ENCODE peak calls at places on chromosomes 4 and X, in four cellular contexts. One of them, this sample, is unnamed.

GRCh38 chr4:38266616-38267015 is 306.4 kb downstream of the PTTG2 start:
- DNase-seq in astrocyte: peak
- DNase-seq in neural progenitor cell: no peak
- DNase-seq in MM.1S: no peak
- DNase-seq in this sample: no peak

GRCh38 chr4:86554641-86555040 is 39.5 kb upstream of the PTPN13 start:
- DNase-seq in astrocyte: no peak
- DNase-seq in neural progenitor cell: no peak
- DNase-seq in MM.1S: no peak
- DNase-seq in this sample: no peak

GRCh38 chr4:41600243-41600642 is 62.3 kb downstream of the LIMCH1 start:
- DNase-seq in astrocyte: peak
- DNase-seq in neural progenitor cell: no peak
- DNase-seq in MM.1S: no peak
- DNase-seq in this sample: no peak

GRCh38 chrX:12970691-12971202 is 4.2 kb upstream of the TMSB4X start:
- DNase-seq in astrocyte: peak
- DNase-seq in neural progenitor cell: peak
- DNase-seq in MM.1S: no peak
- DNase-seq in this sample: peak

GRCh38 chrX:82813671-82814078 is 694.4 kb upstream of the POU3F4 start:
- DNase-seq in astrocyte: peak
- DNase-seq in neural progenitor cell: no peak
- DNase-seq in MM.1S: no peak
- DNase-seq in this sample: no peak

GRCh38 chr4:188037003-188037713 is 41.6 kb downstream of the ZFP42 start:
- DNase-seq in astrocyte: no peak
- DNase-seq in neural progenitor cell: no peak
- DNase-seq in MM.1S: no peak
- DNase-seq in this sample: no peak

GRCh38 chrX:30275498-30275897 is 28.6 kb downstream of the MAGEB1 start:
- DNase-seq in astrocyte: no peak
- DNase-seq in neural progenitor cell: peak
- DNase-seq in MM.1S: no peak
- DNase-seq in this sample: no peak

GRCh38 chr4:47484169-47484568 is 906 bp upstream of the ATP10D start:
- DNase-seq in astrocyte: no peak
- DNase-seq in neural progenitor cell: no peak
- DNase-seq in MM.1S: no peak
- DNase-seq in this sample: no peak

GRCh38 chr4:176034498-176034897 is 31.1 kb upstream of the WDR17 start:
- DNase-seq in astrocyte: peak
- DNase-seq in neural progenitor cell: peak
- DNase-seq in MM.1S: peak
- DNase-seq in this sample: no peak

GRCh38 chr4:102632236-102632635 is 128.5 kb downstream of the MANBA start:
- DNase-seq in astrocyte: no peak
- DNase-seq in neural progenitor cell: no peak
- DNase-seq in MM.1S: no peak
- DNase-seq in this sample: no peak

GRCh38 chr4:152686452-152687013 is 6.7 kb upstream of the TMEM154 start:
- DNase-seq in astrocyte: no peak
- DNase-seq in neural progenitor cell: no peak
- DNase-seq in MM.1S: no peak
- DNase-seq in this sample: no peak

GRCh38 chr4:146949559-146949958 is 3.9 kb upstream of the TTC29 start:
- DNase-seq in astrocyte: no peak
- DNase-seq in neural progenitor cell: peak
- DNase-seq in MM.1S: no peak
- DNase-seq in this sample: no peak

GRCh38 chr4:48939785-48940184 is 33.2 kb upstream of the OCIAD2 start:
- DNase-seq in astrocyte: peak
- DNase-seq in neural progenitor cell: no peak
- DNase-seq in MM.1S: no peak
- DNase-seq in this sample: no peak

GRCh38 chr4:169416997-169417396 is 146.2 kb upstream of the SH3RF1 start:
- DNase-seq in astrocyte: peak
- DNase-seq in neural progenitor cell: no peak
- DNase-seq in MM.1S: no peak
- DNase-seq in this sample: no peak

GRCh38 chr4:56863441-56864129 is 42.1 kb upstream of the SPINK2 start:
- DNase-seq in astrocyte: peak
- DNase-seq in neural progenitor cell: no peak
- DNase-seq in MM.1S: no peak
- DNase-seq in this sample: no peak

GRCh38 chrX:17563076-17563475 is 174.2 kb upstream of the SCML1 start:
- DNase-seq in astrocyte: no peak
- DNase-seq in neural progenitor cell: no peak
- DNase-seq in MM.1S: no peak
- DNase-seq in this sample: no peak

DNA sequence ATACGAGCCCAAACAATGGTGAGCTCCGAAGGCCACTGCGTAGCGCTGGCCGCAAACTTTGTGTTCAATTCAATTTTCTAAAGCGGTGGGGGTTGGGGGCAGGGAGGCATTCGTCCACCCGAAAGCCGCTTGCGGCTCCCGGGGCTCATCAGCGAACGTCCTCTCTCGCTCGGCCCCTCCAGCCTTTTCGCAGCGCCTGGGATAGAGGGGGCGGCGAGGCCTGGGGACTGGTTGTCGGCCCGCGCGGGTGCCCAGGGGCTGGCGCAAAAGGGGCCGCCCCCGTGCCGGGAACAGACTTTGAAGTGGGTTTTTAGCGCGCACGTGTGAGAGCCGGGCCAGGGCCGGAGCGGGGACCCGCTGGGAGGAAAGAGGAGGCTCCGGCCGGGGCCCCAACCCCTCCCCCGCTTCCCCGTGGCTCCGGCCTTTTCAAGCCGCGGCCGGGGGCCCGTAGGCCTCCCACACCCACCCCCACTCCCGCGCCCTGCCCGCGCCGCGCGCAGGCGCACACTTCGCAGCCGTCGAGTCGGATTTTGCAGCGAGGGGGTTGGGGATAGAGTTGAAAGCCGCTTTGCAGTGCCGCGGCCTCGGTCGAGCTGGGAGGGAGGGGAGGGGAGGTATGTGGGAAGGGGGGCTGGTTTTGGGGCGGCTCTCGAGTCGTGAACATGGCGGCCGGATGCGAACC is 8.3 kb downstream of the ZIC3 start:
- DNase-seq in astrocyte: no peak
- DNase-seq in neural progenitor cell: peak
- DNase-seq in MM.1S: no peak
- DNase-seq in this sample: no peak
- TF ChIP-seq EZH2 in astrocyte: no peak
- TF ChIP-seq EZH2 in neural progenitor cell: no peak
- TF ChIP-seq EZH2 in MM.1S: no peak
- TF ChIP-seq EZH2 in this sample: no peak

DNA sequence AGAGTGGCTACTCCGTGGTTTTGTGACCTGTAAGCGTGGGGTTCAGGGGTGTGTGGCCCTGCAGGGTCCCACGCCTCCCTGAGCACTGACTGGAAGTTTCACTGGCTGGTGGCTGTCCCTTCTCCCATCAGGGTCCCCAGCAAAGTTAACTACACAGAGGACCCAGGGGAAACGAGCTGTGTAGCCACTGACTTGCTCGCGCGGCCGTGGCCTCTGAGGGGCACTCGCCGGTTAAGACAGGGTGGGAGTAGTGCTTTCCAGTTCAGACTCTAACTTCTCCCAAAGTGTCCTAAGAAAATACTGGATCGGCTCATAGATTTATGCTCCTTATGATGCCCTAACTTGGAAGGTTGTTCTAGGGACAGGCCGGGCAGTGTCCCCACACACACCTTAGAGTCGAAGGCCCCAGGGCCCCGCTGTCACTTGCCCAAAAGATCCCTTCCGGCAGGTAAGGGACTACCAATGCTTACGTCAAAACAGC is 28.2 kb downstream of the NELFA start:
- DNase-seq in astrocyte: no peak
- DNase-seq in neural progenitor cell: no peak
- DNase-seq in MM.1S: no peak
- DNase-seq in this sample: no peak
- H3K27ac ChIP-seq in astrocyte: no peak
- H3K27ac ChIP-seq in neural progenitor cell: peak
- H3K27ac ChIP-seq in MM.1S: no peak
- H3K27ac ChIP-seq in this sample: no peak

GRCh38 chr4:174540175-174540574 is 17.9 kb upstream of the HPGD start:
- DNase-seq in astrocyte: no peak
- DNase-seq in neural progenitor cell: no peak
- DNase-seq in MM.1S: no peak
- DNase-seq in this sample: no peak

GRCh38 chr4:174538876-174539250 is 16.6 kb upstream of the HPGD start:
- DNase-seq in astrocyte: no peak
- DNase-seq in neural progenitor cell: no peak
- DNase-seq in MM.1S: no peak
- DNase-seq in this sample: no peak

GRCh38 chr4:174538123-174538875 is 16.0 kb upstream of the HPGD start:
- DNase-seq in astrocyte: no peak
- DNase-seq in neural progenitor cell: no peak
- DNase-seq in MM.1S: no peak
- DNase-seq in this sample: no peak

GRCh38 chr4:174537634-174538033 is 15.3 kb upstream of the HPGD start:
- DNase-seq in astrocyte: no peak
- DNase-seq in neural progenitor cell: no peak
- DNase-seq in MM.1S: no peak
- DNase-seq in this sample: no peak

GRCh38 chr4:174539571-174539970 is 17.3 kb upstream of the HPGD start:
- DNase-seq in astrocyte: no peak
- DNase-seq in neural progenitor cell: no peak
- DNase-seq in MM.1S: no peak
- DNase-seq in this sample: no peak
- TF ChIP-seq EZH2 in astrocyte: no peak
- TF ChIP-seq EZH2 in neural progenitor cell: no peak
- TF ChIP-seq EZH2 in MM.1S: no peak
- TF ChIP-seq EZH2 in this sample: no peak

GRCh38 chr4:111754003-111754402 is 391.3 kb upstream of the FAM241A start:
- DNase-seq in astrocyte: no peak
- DNase-seq in neural progenitor cell: no peak
- DNase-seq in MM.1S: no peak
- DNase-seq in this sample: no peak
- H3K27ac ChIP-seq in astrocyte: no peak
- H3K27ac ChIP-seq in neural progenitor cell: no peak
- H3K27ac ChIP-seq in MM.1S: no peak
- H3K27ac ChIP-seq in this sample: no peak

GRCh38 chrX:118973389-118974087 is 880 bp upstream of the LONRF3 start:
- DNase-seq in astrocyte: no peak
- DNase-seq in neural progenitor cell: peak
- DNase-seq in MM.1S: no peak
- DNase-seq in this sample: no peak

GRCh38 chrX:118974908-118975671 is 672 bp downstream of the LONRF3 start:
- DNase-seq in astrocyte: no peak
- DNase-seq in neural progenitor cell: peak
- DNase-seq in MM.1S: peak
- DNase-seq in this sample: no peak

GRCh38 chrX:118975831-118976598 is 1.6 kb downstream of the LONRF3 start:
- DNase-seq in astrocyte: no peak
- DNase-seq in neural progenitor cell: peak
- DNase-seq in MM.1S: no peak
- DNase-seq in this sample: no peak

GRCh38 chrX:118976599-118977340 is 2.4 kb downstream of the LONRF3 start:
- DNase-seq in astrocyte: no peak
- DNase-seq in neural progenitor cell: no peak
- DNase-seq in MM.1S: no peak
- DNase-seq in this sample: no peak

DNA sequence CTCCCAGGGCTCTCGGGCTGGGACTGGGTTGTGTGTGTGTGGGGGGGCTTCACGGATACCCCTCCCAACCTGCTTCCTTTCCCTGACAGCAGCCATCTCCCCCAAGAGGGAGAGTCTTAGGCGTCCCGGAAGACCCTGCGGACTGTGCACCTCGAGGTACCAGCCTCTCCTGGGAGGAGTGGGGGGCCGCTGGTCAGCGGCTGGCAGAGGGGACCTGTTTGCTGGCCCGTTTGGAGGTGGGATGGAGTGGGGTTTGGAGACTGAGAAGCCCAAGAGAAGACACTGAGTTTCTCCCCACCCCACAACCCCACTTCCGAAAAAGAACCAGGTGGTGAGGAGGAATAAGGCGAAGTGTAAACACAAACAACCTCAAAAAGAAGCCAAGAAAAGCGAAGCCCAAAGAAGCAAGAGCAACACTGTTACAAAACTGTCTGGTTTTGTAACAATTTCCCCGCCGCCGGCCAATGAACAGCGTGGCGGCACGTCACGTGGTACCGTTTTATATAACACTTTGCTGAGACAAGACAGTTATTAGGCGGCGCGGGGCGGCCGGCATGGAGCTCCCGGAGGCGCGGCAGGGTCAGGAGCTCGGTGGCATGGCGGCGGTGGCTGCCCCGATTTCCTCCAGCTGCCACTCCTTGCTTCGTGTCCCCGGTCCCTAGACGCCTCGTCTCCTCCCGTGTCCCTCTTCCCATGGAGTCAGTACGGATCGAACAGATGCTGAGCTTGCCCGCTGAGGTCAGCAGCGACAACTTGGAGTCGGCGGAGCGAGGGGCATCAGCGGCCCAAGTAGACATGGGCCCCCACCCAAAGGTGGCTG is at the start of gene LONRF3:
- DNase-seq in astrocyte: peak
- DNase-seq in neural progenitor cell: peak
- DNase-seq in MM.1S: peak
- DNase-seq in this sample: no peak
- TF ChIP-seq EZH2 in astrocyte: peak
- TF ChIP-seq EZH2 in neural progenitor cell: peak
- TF ChIP-seq EZH2 in MM.1S: no peak
- TF ChIP-seq EZH2 in this sample: no peak

GRCh38 chr4:7786040-7786439 is 153.6 kb downstream of the AFAP1 start:
- DNase-seq in astrocyte: no peak
- DNase-seq in neural progenitor cell: no peak
- DNase-seq in MM.1S: no peak
- DNase-seq in this sample: no peak

GRCh38 chr4:7787067-7787466 is 152.6 kb downstream of the AFAP1 start:
- DNase-seq in astrocyte: no peak
- DNase-seq in neural progenitor cell: no peak
- DNase-seq in MM.1S: no peak
- DNase-seq in this sample: no peak

GRCh38 chr4:7785017-7785416 is 154.6 kb downstream of the AFAP1 start:
- DNase-seq in astrocyte: peak
- DNase-seq in neural progenitor cell: no peak
- DNase-seq in MM.1S: no peak
- DNase-seq in this sample: no peak

GRCh38 chr4:7787681-7788141 is 151.9 kb downstream of the AFAP1 start:
- DNase-seq in astrocyte: no peak
- DNase-seq in neural progenitor cell: no peak
- DNase-seq in MM.1S: no peak
- DNase-seq in this sample: no peak

GRCh38 chr4:7786517-7786916 is 153.1 kb downstream of the AFAP1 start:
- DNase-seq in astrocyte: no peak
- DNase-seq in neural progenitor cell: no peak
- DNase-seq in MM.1S: no peak
- DNase-seq in this sample: no peak
- H3K27ac ChIP-seq in astrocyte: no peak
- H3K27ac ChIP-seq in neural progenitor cell: no peak
- H3K27ac ChIP-seq in MM.1S: no peak
- H3K27ac ChIP-seq in this sample: no peak

GRCh38 chr4:132955146-132955545 is 193.9 kb upstream of the PCDH10 start:
- DNase-seq in astrocyte: no peak
- DNase-seq in neural progenitor cell: peak
- DNase-seq in MM.1S: no peak
- DNase-seq in this sample: no peak

GRCh38 chr4:132956951-132957350 is 192.1 kb upstream of the PCDH10 start:
- DNase-seq in astrocyte: no peak
- DNase-seq in neural progenitor cell: no peak
- DNase-seq in MM.1S: no peak
- DNase-seq in this sample: no peak

GRCh38 chr4:132958457-132959263 is 190.4 kb upstream of the PCDH10 start:
- DNase-seq in astrocyte: no peak
- DNase-seq in neural progenitor cell: no peak
- DNase-seq in MM.1S: no peak
- DNase-seq in this sample: no peak
- TF ChIP-seq EZH2 in astrocyte: no peak
- TF ChIP-seq EZH2 in neural progenitor cell: no peak
- TF ChIP-seq EZH2 in MM.1S: no peak
- TF ChIP-seq EZH2 in this sample: no peak